ENCODE peak calls at places on chromosomes 3 and 15, in six cellular contexts. C, B, J, A, U and Q are unnamed samples.

GRCh38 chr3:169286992-169287391 is 376.5 kb downstream of the MECOM start:
- DNase-seq in U (no peak), C (no peak), B (no peak), A (no peak), J (no peak), Q (no peak)

GRCh38 chr3:146577662-146578061 is 27.5 kb downstream of the PLSCR5 start:
- DNase-seq in J (no peak), U (no peak), A (no peak), B (peak; percentile 47), C (no peak), Q (peak; percentile 84)

GRCh38 chr3:116341916-116342315 is 103.4 kb downstream of the LSAMP start:
- DNase-seq in J (no peak), U (no peak), A (peak; percentile 9), B (no peak), C (no peak), Q (no peak)

GRCh38 chr3:32018723-32019564 is 37.4 kb downstream of the ZNF860 start:
- DNase-seq in A (no peak), U (peak; percentile 70), B (peak; percentile 54), J (no peak), C (no peak), Q (peak; percentile 73)

GRCh38 chr3:188164248-188164687 is 10.3 kb downstream of the LPP start:
- DNase-seq in J (no peak), U (no peak), A (no peak), B (peak; percentile 62), C (no peak), Q (no peak)

GRCh38 chr3:150057227-150057626 is 86.5 kb upstream of the PFN2 start:
- DNase-seq in A (no peak), C (no peak), J (no peak), U (no peak), B (no peak), Q (no peak)

GRCh38 chr15:41944313-41944940 is 27.9 kb downstream of the EHD4 start:
- DNase-seq in U (no peak), J (no peak), B (peak; percentile 37), C (peak; percentile 85), A (no peak), Q (peak; percentile 60)

GRCh38 chr15:39455502-39455991 is 125.3 kb upstream of the THBS1 start:
- DNase-seq in A (no peak), U (no peak), B (no peak), J (no peak), C (no peak), Q (no peak)

GRCh38 chr3:116280130-116280740 is 165.1 kb downstream of the LSAMP start:
- DNase-seq in C (no peak), J (no peak), A (no peak), B (no peak), U (no peak), Q (no peak)

GRCh38 chr3:63043631-63044030 is 168.4 kb upstream of the CADPS start:
- DNase-seq in U (no peak), C (no peak), J (no peak), B (no peak), A (no peak), Q (no peak)

GRCh38 chr3:51391566-51392300 is 648 bp downstream of the RBM15B start:
- DNase-seq in C (no peak), U (no peak), A (no peak), B (no peak), J (peak; percentile 78), Q (peak; percentile 53)

GRCh38 chr3:41769106-41769505 is 192.8 kb downstream of the ULK4 start:
- DNase-seq in J (no peak), C (no peak), U (no peak), A (no peak), B (no peak), Q (peak; percentile 23)

GRCh38 chr15:85542895-85543331 is 162.5 kb downstream of the AKAP13 start:
- DNase-seq in U (no peak), A (no peak), C (no peak), B (no peak), J (no peak), Q (no peak)

GRCh38 chr3:173932624-173933023 is 535.1 kb downstream of the NLGN1 start:
- DNase-seq in A (no peak), C (no peak), U (no peak), B (no peak), J (no peak), Q (no peak)

GRCh38 chr3:22835041-22835440 is 368.1 kb upstream of the UBE2E2 start:
- DNase-seq in B (no peak), U (no peak), A (no peak), C (no peak), J (no peak), Q (no peak)

GRCh38 chr15:63277044-63277892 is at the start of gene APH1B:
- DNase-seq in U (peak; percentile 69), J (peak; percentile 93), C (peak; percentile 91), B (no peak), A (no peak), Q (peak; percentile 81)

GRCh38 chr15:79090487-79091203 is at the start of gene RASGRF1:
- DNase-seq in A (no peak), U (no peak), C (no peak), J (peak; percentile 61), B (no peak), Q (peak; percentile 28)

GRCh38 chr15:81107889-81108288 is 26.2 kb upstream of the CFAP161 start:
- DNase-seq in A (no peak), B (no peak), C (no peak), J (no peak), U (no peak), Q (no peak)

GRCh38 chr15:71093089-71094024 is 21.9 kb upstream of the THSD4 start:
- DNase-seq in J (no peak), U (peak; percentile 70), B (peak; percentile 74), A (no peak), C (no peak), Q (no peak)

GRCh38 chr15:70829366-70830166 is 24.4 kb downstream of the LARP6 start:
- DNase-seq in J (no peak), A (no peak), B (no peak), U (no peak), C (no peak), Q (no peak)

GRCh38 chr3:58474967-58475578 is 16.8 kb upstream of the KCTD6 start:
- DNase-seq in B (no peak), U (no peak), A (no peak), J (no peak), C (no peak), Q (no peak)

GRCh38 chr3:148205945-148206845 is 491.5 kb upstream of the AGTR1 start:
- DNase-seq in A (no peak), U (no peak), C (no peak), B (no peak), J (no peak), Q (no peak)

GRCh38 chr3:177948716-177949422 is 587.4 kb upstream of the KCNMB2 start:
- DNase-seq in B (no peak), C (no peak), J (no peak), U (no peak), A (no peak), Q (no peak)

GRCh38 chr15:63054281-63054683 is 11.7 kb downstream of the TPM1 start:
- DNase-seq in J (no peak), A (no peak), C (no peak), U (no peak), B (no peak), Q (no peak)

GRCh38 chr15:50119063-50119700 is at the start of gene ATP8B4:
- DNase-seq in U (no peak), A (no peak), J (no peak), B (no peak), C (no peak), Q (peak; percentile 10)

GRCh38 chr3:64796597-64796996 is 108.8 kb upstream of the ADAMTS9 start:
- DNase-seq in A (no peak), B (no peak), C (no peak), J (no peak), U (no peak), Q (peak; percentile 23)

GRCh38 chr15:91472316-91472756 is 372.3 kb downstream of the SV2B start:
- DNase-seq in B (no peak), A (no peak), J (no peak), C (no peak), U (no peak), Q (no peak)

DNA sequence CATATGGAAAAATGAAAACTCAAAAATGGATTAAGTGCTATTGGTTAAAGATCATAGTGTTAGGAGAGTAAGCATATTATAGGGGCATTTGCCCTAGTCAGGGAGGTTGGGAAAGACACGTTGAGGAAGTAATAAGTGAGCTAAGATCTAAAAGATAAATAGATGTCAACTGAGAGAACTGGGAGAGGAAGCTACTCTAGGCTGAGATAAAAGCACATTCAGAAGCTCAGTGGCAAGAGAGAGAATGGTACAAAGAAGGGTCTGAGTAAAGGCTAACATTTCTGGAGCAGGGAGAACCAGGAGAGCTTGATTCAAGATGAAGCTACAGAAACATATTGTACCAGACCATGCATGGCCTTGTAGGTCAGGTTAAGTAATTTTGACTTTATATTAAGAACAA is 63.9 kb downstream of the TRPC1 start:
- DNase-seq in A (no peak), U (no peak), J (no peak), B (no peak), C (no peak), Q (no peak)
- TF ChIP-seq CTCF in A (no peak), U (no peak), J (no peak), B (no peak), C (no peak), Q (no peak)

DNA sequence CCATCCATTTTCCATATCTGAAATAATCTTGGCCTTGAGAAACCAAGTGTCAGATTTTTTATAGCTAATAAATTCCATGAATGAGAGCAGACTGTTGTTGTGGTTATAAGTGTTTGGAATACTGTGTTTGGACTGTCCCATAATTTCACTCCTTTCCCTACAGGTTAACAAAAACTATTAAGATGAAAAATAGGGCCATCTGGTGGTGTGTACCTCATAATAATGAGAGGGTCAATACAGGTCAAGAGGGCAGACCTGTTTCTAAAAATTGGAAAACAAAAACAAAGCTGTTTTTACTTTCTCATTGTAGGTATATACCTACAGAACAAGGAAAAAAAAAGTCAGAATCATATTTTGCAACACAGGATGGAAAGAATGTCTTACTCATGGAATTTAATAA is 553.8 kb upstream of the SGO1 start:
- DNase-seq in A (no peak), U (no peak), B (no peak), C (no peak), J (no peak), Q (peak; percentile 19)
- H3K9me3 ChIP-seq in A (no peaks in the 10 kb centered on the region), U (no peaks in the 10 kb centered on the region), B (peaks cover 4% of the 10 kb centered on the region), C (no peaks in the 10 kb centered on the region), J (no peaks in the 10 kb centered on the region), Q (no peaks in the 10 kb centered on the region)

GRCh38 chr15:69723404-69724097 is 270.9 kb downstream of the RPLP1 start:
- DNase-seq in J (no peak), C (peak; percentile 78), B (no peak), U (no peak), A (no peak), Q (no peak)
- TF ChIP-seq CTCF in J (no peak), C (no peak), B (no peak), U (no peak), A (peak; percentile 15), Q (peak; percentile 8)

DNA sequence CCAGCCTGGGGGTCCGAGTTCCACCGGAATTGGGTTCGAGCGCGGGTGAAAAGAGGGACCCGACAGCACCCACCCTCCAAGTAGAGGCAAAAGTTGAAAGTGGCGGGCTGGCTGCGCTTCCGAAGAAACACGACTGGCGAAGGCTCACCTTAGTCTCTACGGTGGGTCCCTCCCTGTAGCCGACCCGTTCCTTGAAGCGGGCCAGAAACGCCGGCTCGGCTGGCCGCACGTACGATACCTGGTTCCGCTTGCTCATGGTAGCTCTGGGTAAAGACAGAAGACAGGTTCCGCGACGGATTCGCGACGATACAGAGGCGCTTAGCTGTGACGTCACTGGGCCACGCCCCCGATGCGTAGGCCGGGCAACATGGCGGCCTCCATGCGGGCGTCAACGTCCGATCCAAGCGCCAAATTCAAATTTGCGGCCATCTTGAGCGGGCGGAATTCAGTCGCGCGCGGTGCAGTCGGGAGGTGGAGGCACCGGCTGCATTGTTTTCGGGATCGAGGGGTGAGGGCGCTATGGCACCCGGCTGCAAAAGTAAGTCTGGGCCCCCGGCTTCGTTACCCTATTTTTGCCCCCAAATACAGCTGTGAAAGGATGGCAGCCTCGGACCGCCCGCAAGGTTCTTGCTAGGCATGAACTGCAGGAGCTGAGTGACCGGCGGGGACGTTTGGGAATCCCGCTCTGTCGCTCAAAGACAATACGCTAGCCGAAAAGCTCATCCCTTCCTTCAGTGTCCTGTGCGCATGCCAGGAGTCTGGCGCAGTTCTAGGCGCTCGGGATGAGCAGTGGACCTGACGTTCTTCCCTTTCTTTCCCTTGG is at the start of the genes KIAA1143 and KIF15:
- DNase-seq in J (peak; percentile 98), U (peak; percentile 69), B (peak; percentile 92), C (peak; percentile 98), A (peak; percentile 77), Q (peak; percentile 98)
- H3K9me3 ChIP-seq in J (no peaks in the 10 kb centered on the region), U (peaks cover 47% of the 10 kb centered on the region), B (peaks cover 9% of the 10 kb centered on the region), C (no peaks in the 10 kb centered on the region), A (peaks cover 27% of the 10 kb centered on the region), Q (no peaks in the 10 kb centered on the region)